ENCODE peak calls at places on chromosome X, in six cellular contexts. L is HepG2, K is K562, N is SK-N-SH, U is H1, P is GM12878. D is an unnamed sample.

GRCh38 chrX:122625821-122626220 is 558.3 kb upstream of the GRIA3 start:
- DNase-seq in L (no peak), K (no peak), N (no peak), U (no peak), P (no peak), D (no peak)

GRCh38 chrX:55524487-55524886 is 34.8 kb upstream of the USP51 start:
- DNase-seq in L (peak), K (peak), N (no peak), U (no peak), P (no peak), D (no peak)

GRCh38 chrX:140229187-140229586 is 263.9 kb upstream of the CXorf66 start:
- DNase-seq in L (no peak), K (no peak), N (no peak), U (no peak), P (no peak), D (no peak)

GRCh38 chrX:19785647-19786046 is 101.8 kb downstream of the SH3KBP1 start:
- DNase-seq in L (no peak), K (no peak), N (no peak), U (no peak), P (no peak), D (no peak)

GRCh38 chrX:40299028-40299479 is 201.3 kb upstream of the BCOR start:
- DNase-seq in L (no peak), K (peak), N (peak), U (no peak), P (no peak), D (no peak)

GRCh38 chrX:122622800-122623199 is 561.3 kb upstream of the GRIA3 start:
- DNase-seq in L (no peak), K (no peak), N (no peak), U (no peak), P (no peak), D (no peak)

GRCh38 chrX:40245411-40246140 is 147.8 kb upstream of the BCOR start:
- DNase-seq in L (no peak), K (no peak), N (no peak), U (no peak), P (no peak), D (no peak)

GRCh38 chrX:418927-419729 is 32.4 kb upstream of the PPP2R3B start:
- DNase-seq in L (no peak), K (no peak), N (no peak), U (no peak), P (no peak), D (no peak)

GRCh38 chrX:13764284-13764683 is 29.7 kb downstream of the OFD1 start:
- DNase-seq in L (no peak), K (no peak), N (no peak), U (no peak), P (no peak), D (no peak)

GRCh38 chrX:153381684-153382532 is 19.2 kb downstream of the PNMA6E start:
- DNase-seq in L (peak), K (peak), N (peak), U (no peak), P (no peak), D (no peak)

GRCh38 chrX:140180585-140180984 is 215.3 kb upstream of the CXorf66 start:
- DNase-seq in L (no peak), K (no peak), N (no peak), U (no peak), P (no peak), D (no peak)

GRCh38 chrX:153723351-153724251 is 586 bp downstream of the BCAP31 start:
- DNase-seq in L (peak), K (peak), N (peak), U (no peak), P (no peak), D (peak)

GRCh38 chrX:132463411-132463810 is 25.4 kb downstream of the MBNL3 start:
- DNase-seq in L (no peak), K (peak), N (peak), U (no peak), P (no peak), D (no peak)

GRCh38 chrX:22041931-22042530 is 9.9 kb downstream of the PHEX start:
- DNase-seq in L (no peak), K (peak), N (no peak), U (no peak), P (no peak), D (no peak)

GRCh38 chrX:20527458-20528099 is 260.9 kb upstream of the RPS6KA3 start:
- DNase-seq in L (peak), K (peak), N (peak), U (no peak), P (no peak), D (no peak)

DNA sequence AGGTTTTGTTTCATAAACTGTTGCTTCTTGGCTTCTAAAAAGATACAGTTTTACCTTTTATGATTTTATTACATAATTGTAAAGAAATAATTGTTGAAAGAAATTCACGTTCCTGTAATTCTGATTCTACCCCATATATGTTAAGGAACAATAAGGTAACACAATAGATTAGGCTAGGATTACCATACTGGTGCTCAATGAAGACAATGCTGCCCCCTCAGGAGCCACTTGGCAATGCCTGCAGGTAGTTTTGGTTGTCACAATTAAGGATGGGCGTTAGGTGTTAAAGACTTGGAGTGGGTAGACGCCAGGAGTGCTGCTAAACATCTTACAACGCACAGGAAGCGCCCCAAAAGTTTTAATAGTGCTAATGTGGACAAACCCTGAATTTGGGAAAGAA is 133.2 kb downstream of the NLGN4X start:
- DNase-seq in L (no peak), K (no peak), N (peak), U (no peak), P (no peak), D (no peak)
- TF ChIP-seq TAF1 in L (no peak), K (no peak), N (no peak), U (no peak), P (no peak), D (no peak)

DNA sequence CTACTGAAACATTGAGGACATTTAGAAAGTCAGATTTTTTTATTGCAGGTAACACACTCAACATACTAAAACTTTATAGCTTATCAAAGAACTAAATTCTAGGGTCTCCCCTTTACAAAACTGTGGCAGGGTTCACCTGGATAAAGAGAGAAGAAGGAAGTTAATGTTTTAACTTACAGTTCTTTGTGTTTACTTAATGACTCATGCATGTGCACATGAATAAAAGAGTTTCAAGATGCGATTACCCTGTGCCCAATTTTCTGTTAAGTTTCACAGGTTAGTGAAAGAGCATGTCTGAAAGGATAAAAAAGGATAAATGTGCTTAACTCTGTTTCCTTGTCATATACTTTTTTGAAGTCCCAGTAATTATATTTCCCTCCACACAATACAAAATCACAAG is 16.8 kb downstream of the DCAF8L1 start:
- DNase-seq in L (no peak), K (no peak), N (no peak), U (no peak), P (no peak), D (no peak)
- TF ChIP-seq TAF1 in L (no peak), K (no peak), N (no peak), U (no peak), P (no peak), D (no peak)

GRCh38 chrX:4560192-4560591 is 846.7 kb upstream of the PRKX start:
- DNase-seq in L (no peak), K (no peak), N (no peak), U (no peak), P (no peak), D (no peak)
- TF ChIP-seq TAF1 in L (no peak), K (no peak), N (no peak), U (no peak), P (no peak), D (no peak)

GRCh38 chrX:17078031-17078730 is 131.7 kb downstream of the REPS2 start:
- DNase-seq in L (no peak), K (no peak), N (no peak), U (no peak), P (no peak), D (no peak)
- TF ChIP-seq TAF1 in L (no peak), K (no peak), N (no peak), U (no peak), P (no peak), D (no peak)

DNA sequence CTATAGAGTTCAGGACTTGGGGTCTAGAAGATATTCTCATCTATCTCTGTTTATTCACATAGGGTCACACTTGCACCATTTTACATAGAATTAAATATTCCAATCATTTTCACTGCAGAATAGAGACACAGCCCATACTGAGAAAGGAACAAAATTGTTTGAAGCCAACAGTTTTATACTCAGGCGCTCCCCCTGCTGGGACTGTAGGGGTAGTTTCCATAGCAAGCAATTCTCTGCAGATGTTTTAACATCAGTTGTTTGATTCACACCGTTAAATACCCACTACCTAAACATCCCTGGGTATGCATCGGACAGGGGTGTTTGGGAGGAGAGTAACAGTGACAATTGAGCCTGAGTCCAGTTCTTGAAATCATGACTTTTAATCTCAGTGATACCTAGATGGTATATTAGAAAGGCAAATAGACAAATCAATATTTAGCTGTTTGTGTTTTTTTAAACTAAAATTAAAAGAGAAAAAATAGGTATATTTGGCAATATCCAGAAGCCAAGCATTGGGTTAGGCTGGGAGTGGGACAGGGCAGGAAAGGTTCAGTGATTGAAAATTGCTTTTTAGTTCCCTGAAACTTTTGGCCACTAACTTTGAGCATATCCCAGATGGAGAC is 33.8 kb downstream of the LONRF3 start:
- DNase-seq in L (peak), K (peak), N (peak), U (no peak), P (no peak), D (no peak)
- TF ChIP-seq TAF1 in L (no peak), K (no peak), N (no peak), U (no peak), P (no peak), D (no peak)

DNA sequence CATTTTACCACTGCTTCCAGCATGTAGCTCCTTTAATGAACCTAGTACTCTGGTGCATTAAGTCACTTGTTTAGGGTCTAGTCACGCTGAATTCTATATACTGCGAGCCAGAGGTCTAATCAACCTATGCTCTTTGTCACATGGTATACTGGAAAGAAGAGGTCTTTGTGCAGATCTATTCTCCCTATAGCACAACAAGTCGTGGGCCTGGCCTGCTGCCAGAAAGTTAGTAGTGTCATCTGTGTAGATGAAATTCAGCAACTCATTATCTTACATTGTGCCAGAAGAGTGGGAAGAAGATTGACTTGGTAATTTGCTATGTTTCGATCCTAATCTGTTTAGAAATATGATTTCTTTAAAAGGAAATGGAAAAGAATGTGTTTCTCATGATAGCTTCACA is 80.8 kb downstream of the AWAT2 start:
- DNase-seq in L (no peak), K (peak), N (no peak), U (no peak), P (no peak), D (no peak)
- TF ChIP-seq TAF1 in L (no peak), K (no peak), N (no peak), U (no peak), P (no peak), D (no peak)

GRCh38 chrX:105323951-105324350 is 103.5 kb upstream of the TEX13A start:
- DNase-seq in L (no peak), K (no peak), N (no peak), U (no peak), P (no peak), D (no peak)

GRCh38 chrX:105331244-105331643 is 110.8 kb upstream of the TEX13A start:
- DNase-seq in L (no peak), K (no peak), N (no peak), U (no peak), P (no peak), D (no peak)

DNA sequence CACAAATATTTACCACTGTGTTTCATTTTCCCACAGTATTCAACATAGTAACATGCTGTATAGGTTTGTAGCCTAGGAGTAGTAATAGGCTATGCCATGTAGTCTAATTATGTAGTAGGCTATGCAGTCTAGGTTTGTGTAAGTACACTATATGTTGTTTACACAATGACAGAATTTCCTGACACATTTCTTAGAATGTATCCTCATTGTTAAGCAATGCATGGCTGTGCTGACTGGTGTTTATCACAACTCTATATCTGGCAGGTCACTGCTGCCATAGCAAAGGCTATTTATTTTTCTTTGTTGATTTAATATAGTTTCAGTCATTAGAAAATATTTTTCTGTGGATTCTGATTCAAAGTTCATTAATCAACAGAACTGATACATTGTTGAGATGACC is 108.3 kb upstream of the TEX13A start:
- DNase-seq in L (no peak), K (no peak), N (no peak), U (no peak), P (no peak), D (no peak)
- TF ChIP-seq TAF1 in L (no peak), K (no peak), N (no peak), U (no peak), P (no peak), D (no peak)